ENCODE peak calls at places on chromosome 5, in five cellular contexts. J, V, T, S and C are unnamed samples.

GRCh38 chr5:149284501-149284900 is 12.8 kb downstream of the AFAP1L1 start:
- DNase-seq in J (no peak), T (no peak), S (no peak), V (peak), C (peak)

GRCh38 chr5:91839232-91839631 is 456.1 kb upstream of the ARRDC3 start:
- DNase-seq in J (no peak), V (no peak), S (no peak), T (no peak), C (no peak)

GRCh38 chr5:154447074-154447725 is 1.4 kb downstream of the SAP30L start:
- DNase-seq in T (no peak), V (no peak), J (no peak), S (no peak), C (no peak)

GRCh38 chr5:68282001-68282400 is 66.4 kb downstream of the PIK3R1 start:
- DNase-seq in V (no peak), T (no peak), J (no peak), S (no peak), C (no peak)

GRCh38 chr5:132050661-132051371 is 9.6 kb upstream of the IL3 start:
- DNase-seq in J (no peak), T (no peak), V (no peak), S (no peak), C (no peak)

GRCh38 chr5:38824821-38825220 is 21.0 kb upstream of the OSMR start:
- DNase-seq in J (no peak), V (no peak), T (no peak), S (no peak), C (no peak)

GRCh38 chr5:139481122-139481533 is 1.4 kb downstream of the STING1 start:
- DNase-seq in V (peak), S (no peak), J (no peak), T (peak), C (no peak)

GRCh38 chr5:177428574-177429217 is 2.2 kb downstream of the GRK6 start:
- DNase-seq in T (no peak), S (no peak), V (peak), J (no peak), C (no peak)

GRCh38 chr5:88937406-88937805 is 54.4 kb upstream of the MEF2C start:
- DNase-seq in V (no peak), S (no peak), T (no peak), J (no peak), C (no peak)

GRCh38 chr5:172178301-172179031 is 9.6 kb downstream of the STK10 start:
- DNase-seq in T (no peak), S (no peak), J (no peak), V (no peak), C (no peak)

GRCh38 chr5:78701795-78702406 is 53.3 kb upstream of the LHFPL2 start:
- DNase-seq in V (no peak), S (no peak), T (no peak), J (no peak), C (no peak)

GRCh38 chr5:110865400-110866094 is 126.7 kb downstream of the SLC25A46 start:
- DNase-seq in T (no peak), S (peak), J (peak), V (peak), C (peak)

GRCh38 chr5:165228184-165228583 is 1722.8 kb downstream of the MAT2B start:
- DNase-seq in V (no peak), J (no peak), T (no peak), S (no peak), C (no peak)

GRCh38 chr5:157690690-157691433 is 19.5 kb downstream of the C5orf52 start:
- DNase-seq in S (no peak), V (peak), T (no peak), J (no peak), C (no peak)

GRCh38 chr5:163893301-163893700 is 387.9 kb downstream of the MAT2B start:
- DNase-seq in S (no peak), T (no peak), V (no peak), J (no peak), C (peak)

GRCh38 chr5:15702102-15702501 is 202.1 kb downstream of the FBXL7 start:
- DNase-seq in J (peak), S (no peak), V (peak), T (no peak), C (peak)

GRCh38 chr5:55418994-55419991 is 111.5 kb downstream of the MTREX start:
- DNase-seq in S (no peak), J (peak), V (no peak), T (no peak), C (peak)
- TF ChIP-seq CTCF in S (no peak), J (no peak), V (no peak), T (no peak), C (no peak)

GRCh38 chr5:120682851-120683250 is 218.8 kb downstream of the PRR16 start:
- DNase-seq in V (no peak), S (no peak), J (peak), T (no peak), C (no peak)

GRCh38 chr5:120683580-120683979 is 219.5 kb downstream of the PRR16 start:
- DNase-seq in V (no peak), S (no peak), J (peak), T (no peak), C (peak)

GRCh38 chr5:120684213-120684612 is 220.1 kb downstream of the PRR16 start:
- DNase-seq in S (peak), T (no peak), V (no peak), J (peak), C (peak)

GRCh38 chr5:120690621-120691407 is 226.7 kb downstream of the PRR16 start:
- DNase-seq in S (no peak), V (no peak), J (no peak), T (no peak), C (no peak)

GRCh38 chr5:120684749-120685415 is 220.8 kb downstream of the PRR16 start:
- DNase-seq in V (peak), T (no peak), S (peak), J (peak), C (peak)
- TF ChIP-seq CTCF in V (peak), T (no peak), S (no peak), J (peak), C (peak)

GRCh38 chr5:116815081-116815480 is 240.5 kb upstream of the SEMA6A start:
- DNase-seq in J (no peak), S (no peak), T (no peak), V (no peak), C (no peak)
- TF ChIP-seq CTCF in J (no peak), S (no peak), T (no peak), V (no peak), C (no peak)

DNA sequence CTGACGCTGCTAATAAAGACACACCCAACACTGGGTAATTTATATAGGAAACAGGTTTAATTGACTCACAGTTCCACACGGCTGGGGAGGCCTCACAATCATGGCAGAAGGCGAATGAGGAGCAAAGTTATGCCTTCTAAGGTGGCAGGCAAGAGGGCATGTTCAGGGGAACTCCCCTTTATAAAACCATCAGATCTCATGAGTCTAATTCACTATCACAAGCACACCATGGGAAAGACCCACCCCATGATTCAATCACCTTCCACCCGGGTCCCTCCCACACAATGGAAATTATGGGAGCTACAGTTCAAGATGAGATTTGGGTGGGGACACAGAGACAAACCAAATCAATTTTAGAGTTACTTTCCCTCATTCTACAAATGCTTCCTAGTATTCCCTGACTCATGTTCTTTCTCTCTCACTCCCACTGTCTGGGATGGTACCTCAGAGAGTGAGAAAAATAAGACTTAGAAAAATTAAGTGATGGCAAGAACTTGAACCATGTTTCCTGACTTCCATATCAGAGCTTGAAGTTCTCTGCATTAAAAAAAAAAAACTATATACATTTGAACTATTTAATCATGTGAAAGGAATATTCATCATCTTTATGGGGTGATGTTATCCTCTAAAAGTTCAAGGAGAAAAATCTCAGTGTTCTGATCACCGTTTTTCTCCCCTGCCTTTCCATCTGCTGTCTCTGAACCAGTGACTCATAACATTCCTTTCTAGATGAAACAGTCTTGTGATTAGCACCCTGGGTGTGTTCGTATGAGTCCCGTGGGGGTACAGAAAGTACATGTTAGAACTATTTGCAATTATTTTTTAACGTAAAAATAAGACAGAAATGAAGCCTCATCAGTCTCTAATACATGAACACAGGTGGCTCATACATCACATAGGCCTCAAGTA is 282.9 kb downstream of the SLF1 start:
- DNase-seq in V (no peak), T (no peak), S (no peak), J (peak), C (peak)
- TF ChIP-seq CTCF in V (no peak), T (no peak), S (no peak), J (no peak), C (no peak)

DNA sequence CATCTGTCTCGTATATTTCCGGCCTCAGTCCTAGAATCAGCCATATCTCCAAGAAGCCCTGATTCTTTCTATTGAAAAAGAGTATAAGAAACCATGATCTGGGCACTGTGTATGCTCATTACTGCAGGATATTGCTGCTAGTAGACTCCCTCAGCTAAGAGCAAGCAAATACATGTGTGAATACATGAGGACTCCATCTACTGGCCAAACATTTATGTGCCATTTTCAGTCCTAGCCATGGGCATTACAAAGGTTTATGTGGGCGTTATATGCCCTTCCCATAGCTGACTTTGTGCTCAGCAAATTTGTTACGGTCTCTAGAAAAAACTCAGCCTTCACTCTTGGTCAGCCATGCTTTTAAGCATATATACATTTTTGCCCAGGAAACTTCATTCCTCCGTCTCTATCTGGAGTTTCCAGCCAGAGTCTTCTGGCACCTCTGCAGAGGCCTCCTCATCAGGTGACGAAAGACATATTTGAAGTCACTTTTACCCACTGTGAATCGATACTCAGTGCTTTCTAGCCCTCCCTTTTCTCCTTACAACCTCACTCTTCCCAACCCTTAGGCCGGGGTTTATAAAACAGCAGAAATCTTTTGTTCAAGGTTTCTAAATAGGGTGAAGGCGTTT is 1495.6 kb upstream of the CDH6 start:
- DNase-seq in J (no peak), V (peak), T (no peak), S (no peak), C (no peak)
- TF ChIP-seq CTCF in J (no peak), V (peak), T (no peak), S (no peak), C (no peak)